ENCODE peak calls at places on chromosomes 2 and 18, in seven cellular contexts. One of them, this sample, is unnamed. For H3K4me1, the result is how much of the 10 kb centered on the place peaks cover.

GRCh38 chr18:75008186-75008585 is 200.8 kb downstream of the PTGR3 start:
- DNase-seq in IMR-90: no peak
- DNase-seq in left ventricle myocardium inferior: no peak
- DNase-seq in adrenal gland: no peak
- DNase-seq in Panc1: no peak
- DNase-seq in astrocyte: no peak
- DNase-seq in right lobe of liver: no peak
- DNase-seq in this sample: no peak

GRCh38 chr18:62982600-62983251 is 267.4 kb downstream of the PHLPP1 start:
- DNase-seq in IMR-90: peak
- DNase-seq in left ventricle myocardium inferior: no peak
- DNase-seq in adrenal gland: peak
- DNase-seq in Panc1: peak
- DNase-seq in astrocyte: peak
- DNase-seq in right lobe of liver: no peak
- DNase-seq in this sample: no peak

GRCh38 chr18:56285387-56286055 is 352.9 kb downstream of the TXNL1 start:
- DNase-seq in IMR-90: peak
- DNase-seq in left ventricle myocardium inferior: no peak
- DNase-seq in adrenal gland: no peak
- DNase-seq in Panc1: no peak
- DNase-seq in astrocyte: peak
- DNase-seq in right lobe of liver: no peak
- DNase-seq in this sample: no peak

GRCh38 chr2:46268986-46269385 is 28.2 kb upstream of the EPAS1 start:
- DNase-seq in IMR-90: peak
- DNase-seq in left ventricle myocardium inferior: no peak
- DNase-seq in adrenal gland: no peak
- DNase-seq in Panc1: no peak
- DNase-seq in astrocyte: peak
- DNase-seq in right lobe of liver: no peak
- DNase-seq in this sample: no peak

GRCh38 chr18:50548160-50548559 is 11.7 kb upstream of the MAPK4 start:
- DNase-seq in IMR-90: no peak
- DNase-seq in left ventricle myocardium inferior: no peak
- DNase-seq in adrenal gland: no peak
- DNase-seq in Panc1: no peak
- DNase-seq in astrocyte: no peak
- DNase-seq in right lobe of liver: no peak
- DNase-seq in this sample: no peak

GRCh38 chr2:199100326-199101110 is 357.2 kb downstream of the SATB2 start:
- DNase-seq in IMR-90: peak
- DNase-seq in left ventricle myocardium inferior: no peak
- DNase-seq in adrenal gland: no peak
- DNase-seq in Panc1: no peak
- DNase-seq in astrocyte: peak
- DNase-seq in right lobe of liver: no peak
- DNase-seq in this sample: no peak

GRCh38 chr2:212032536-212033219 is 505.9 kb downstream of the ERBB4 start:
- DNase-seq in IMR-90: peak
- DNase-seq in left ventricle myocardium inferior: no peak
- DNase-seq in adrenal gland: no peak
- DNase-seq in Panc1: no peak
- DNase-seq in astrocyte: peak
- DNase-seq in right lobe of liver: no peak
- DNase-seq in this sample: no peak

GRCh38 chr18:48826271-48826670 is 124.5 kb downstream of the SMAD7 start:
- DNase-seq in IMR-90: no peak
- DNase-seq in left ventricle myocardium inferior: no peak
- DNase-seq in adrenal gland: no peak
- DNase-seq in Panc1: no peak
- DNase-seq in astrocyte: no peak
- DNase-seq in right lobe of liver: peak
- DNase-seq in this sample: no peak

GRCh38 chr2:188524519-188525113 is 232.9 kb downstream of the GULP1 start:
- DNase-seq in IMR-90: peak
- DNase-seq in left ventricle myocardium inferior: no peak
- DNase-seq in adrenal gland: peak
- DNase-seq in Panc1: no peak
- DNase-seq in astrocyte: peak
- DNase-seq in right lobe of liver: no peak
- DNase-seq in this sample: no peak

GRCh38 chr2:43157506-43158232 is 68.7 kb downstream of the ZFP36L2 start:
- DNase-seq in IMR-90: no peak
- DNase-seq in left ventricle myocardium inferior: no peak
- DNase-seq in adrenal gland: no peak
- DNase-seq in Panc1: no peak
- DNase-seq in astrocyte: no peak
- DNase-seq in right lobe of liver: peak
- DNase-seq in this sample: no peak
- H3K4me1 ChIP-seq in IMR-90: under half
- H3K4me1 ChIP-seq in left ventricle myocardium inferior: half or more
- H3K4me1 ChIP-seq in adrenal gland: under half
- H3K4me1 ChIP-seq in Panc1: under half
- H3K4me1 ChIP-seq in astrocyte: under half
- H3K4me1 ChIP-seq in right lobe of liver: under half
- H3K4me1 ChIP-seq in this sample: under half

DNA sequence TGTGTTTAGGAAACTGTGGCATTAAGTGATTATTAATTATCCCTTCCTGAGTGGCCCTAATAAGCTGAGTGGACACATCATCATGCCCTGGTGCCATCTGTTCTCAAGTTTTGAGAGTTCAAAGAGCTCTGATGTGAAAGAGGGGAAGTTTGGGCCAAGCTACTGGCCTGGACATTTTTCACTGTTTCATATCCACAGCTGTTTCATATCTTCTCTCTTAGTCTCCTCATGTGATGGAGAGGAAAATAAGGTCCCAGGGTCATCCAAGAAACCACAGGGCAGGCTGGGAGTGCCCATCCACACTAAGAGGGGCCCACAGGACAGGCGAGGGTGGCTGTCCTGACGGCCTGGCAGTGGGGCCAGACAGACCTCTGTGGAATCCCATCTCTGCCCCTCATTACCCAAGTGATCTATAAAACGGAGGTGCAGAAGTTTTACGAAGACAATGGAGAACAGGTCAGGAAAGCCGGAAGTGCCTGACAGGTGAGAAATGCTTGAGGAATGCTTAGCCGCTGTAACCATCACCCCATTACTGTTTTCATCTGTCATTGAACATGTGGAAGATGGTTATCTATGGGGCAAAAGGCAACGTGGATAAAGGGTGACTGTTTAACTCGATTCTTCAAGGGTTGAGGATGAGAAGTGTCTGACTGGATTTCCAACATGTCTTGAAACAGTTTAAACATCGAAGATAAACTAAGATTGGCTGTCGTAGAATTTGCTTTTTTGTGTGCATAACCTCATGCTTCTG is 17.1 kb downstream of the HK2 start:
- DNase-seq in IMR-90: peak
- DNase-seq in left ventricle myocardium inferior: no peak
- DNase-seq in adrenal gland: no peak
- DNase-seq in Panc1: no peak
- DNase-seq in astrocyte: peak
- DNase-seq in right lobe of liver: no peak
- DNase-seq in this sample: no peak
- H3K4me1 ChIP-seq in IMR-90: under half
- H3K4me1 ChIP-seq in left ventricle myocardium inferior: under half
- H3K4me1 ChIP-seq in adrenal gland: under half
- H3K4me1 ChIP-seq in Panc1: under half
- H3K4me1 ChIP-seq in astrocyte: under half
- H3K4me1 ChIP-seq in right lobe of liver: under half
- H3K4me1 ChIP-seq in this sample: under half

DNA sequence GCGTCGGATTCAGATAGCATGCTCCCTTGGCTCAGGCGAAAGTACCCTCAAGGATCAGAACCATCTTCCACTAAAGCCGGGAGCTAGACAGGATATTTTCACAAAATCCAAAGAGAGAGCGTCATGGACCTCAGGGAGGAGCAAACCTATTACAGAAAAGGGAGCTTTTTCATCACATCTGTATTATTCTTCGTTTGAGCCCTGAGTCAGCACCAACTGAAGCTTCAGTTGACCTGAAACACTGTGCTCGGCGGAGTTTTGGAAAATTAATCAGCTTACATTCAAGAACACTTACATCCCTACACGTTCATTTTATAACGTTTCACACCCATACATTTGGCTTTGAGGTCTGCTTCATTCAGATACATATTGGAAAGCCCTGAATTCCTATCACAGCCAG is 89.1 kb downstream of the CDC42EP3 start:
- DNase-seq in IMR-90: no peak
- DNase-seq in left ventricle myocardium inferior: no peak
- DNase-seq in adrenal gland: no peak
- DNase-seq in Panc1: no peak
- DNase-seq in astrocyte: no peak
- DNase-seq in right lobe of liver: no peak
- DNase-seq in this sample: no peak
- H3K4me1 ChIP-seq in IMR-90: under half
- H3K4me1 ChIP-seq in left ventricle myocardium inferior: under half
- H3K4me1 ChIP-seq in adrenal gland: under half
- H3K4me1 ChIP-seq in Panc1: under half
- H3K4me1 ChIP-seq in astrocyte: half or more
- H3K4me1 ChIP-seq in right lobe of liver: under half
- H3K4me1 ChIP-seq in this sample: under half

GRCh38 chr2:64842030-64842429 is 147.2 kb upstream of the SLC1A4 start:
- DNase-seq in IMR-90: no peak
- DNase-seq in left ventricle myocardium inferior: no peak
- DNase-seq in adrenal gland: no peak
- DNase-seq in Panc1: no peak
- DNase-seq in astrocyte: no peak
- DNase-seq in right lobe of liver: no peak
- DNase-seq in this sample: no peak
- H3K4me1 ChIP-seq in IMR-90: under half
- H3K4me1 ChIP-seq in left ventricle myocardium inferior: under half
- H3K4me1 ChIP-seq in adrenal gland: under half
- H3K4me1 ChIP-seq in Panc1: under half
- H3K4me1 ChIP-seq in astrocyte: under half
- H3K4me1 ChIP-seq in right lobe of liver: under half
- H3K4me1 ChIP-seq in this sample: under half

GRCh38 chr2:200862532-200863000 is 1.9 kb downstream of the CLK1 start:
- DNase-seq in IMR-90: peak
- DNase-seq in left ventricle myocardium inferior: no peak
- DNase-seq in adrenal gland: peak
- DNase-seq in Panc1: no peak
- DNase-seq in astrocyte: peak
- DNase-seq in right lobe of liver: no peak
- DNase-seq in this sample: peak
- H3K4me1 ChIP-seq in IMR-90: under half
- H3K4me1 ChIP-seq in left ventricle myocardium inferior: half or more
- H3K4me1 ChIP-seq in adrenal gland: under half
- H3K4me1 ChIP-seq in Panc1: under half
- H3K4me1 ChIP-seq in astrocyte: under half
- H3K4me1 ChIP-seq in right lobe of liver: under half
- H3K4me1 ChIP-seq in this sample: under half

DNA sequence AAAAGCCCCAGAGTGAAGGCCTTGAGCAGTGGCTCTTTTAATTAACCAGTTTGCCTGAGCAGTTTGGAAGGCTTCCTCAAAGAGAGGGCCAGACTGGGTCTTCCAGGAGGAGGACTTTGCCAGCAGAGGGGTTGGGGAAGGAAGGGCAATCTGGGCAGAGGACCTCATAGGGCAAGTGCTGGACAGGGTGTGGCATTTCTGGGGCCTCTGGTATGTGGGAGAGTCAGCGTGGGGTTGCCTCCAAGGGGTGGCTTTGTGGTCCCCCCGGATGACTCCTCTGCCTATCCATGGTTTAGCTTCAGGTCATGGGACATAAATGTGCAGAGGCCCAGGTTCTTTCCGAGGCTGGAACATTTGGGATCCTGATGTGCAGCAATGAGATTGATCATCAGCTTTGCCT is 12.6 kb downstream of the GLI2 start:
- DNase-seq in IMR-90: no peak
- DNase-seq in left ventricle myocardium inferior: no peak
- DNase-seq in adrenal gland: no peak
- DNase-seq in Panc1: no peak
- DNase-seq in astrocyte: no peak
- DNase-seq in right lobe of liver: no peak
- DNase-seq in this sample: no peak
- H3K4me1 ChIP-seq in IMR-90: under half
- H3K4me1 ChIP-seq in left ventricle myocardium inferior: under half
- H3K4me1 ChIP-seq in adrenal gland: under half
- H3K4me1 ChIP-seq in Panc1: under half
- H3K4me1 ChIP-seq in astrocyte: under half
- H3K4me1 ChIP-seq in right lobe of liver: under half
- H3K4me1 ChIP-seq in this sample: under half